ENCODE peak calls at places on chromosomes 1 and 21, in eight cellular contexts. Q is T-helper 1 cell; N is M059J; Z is nephron progenitor cell; E is stimulated activated CD8-positive, alpha-beta memory T cell treated with anti-CD3 and anti-CD28 coated beads, Interleukin-15, amount 100 ng/mL, for 24 hours; S is CD4-positive, alpha-beta T cell; K is HEK293T; R is astrocyte. B is an unnamed sample.
A peak's percentile ranks its signal among the peaks of the same experiment; 100 is the strongest.

GRCh38 chr1:66365628-66366027 is 168.3 kb upstream of the SGIP1 start:
- DNase-seq in Z (no peak), E (no peak), N (no peak), R (peak; percentile 60), Q (no peak), S (no peak), K (no peak), B (no peak)

GRCh38 chr1:19975423-19976193 is 3.8 kb downstream of the PLA2G2A start:
- DNase-seq in Q (no peak), K (no peak), N (no peak), S (no peak), E (no peak), Z (no peak), R (no peak), B (no peak)

GRCh38 chr1:24331961-24332673 is 13.0 kb downstream of the GRHL3 start:
- DNase-seq in Z (no peak), K (no peak), Q (no peak), E (no peak), S (no peak), N (no peak), R (no peak), B (no peak)

GRCh38 chr1:160129046-160129445 is 13.5 kb downstream of the ATP1A2 start:
- DNase-seq in Z (no peak), S (no peak), R (peak; percentile 15), E (no peak), K (no peak), Q (no peak), N (peak; percentile 51), B (no peak)

GRCh38 chr21:31654340-31654739 is 5.2 kb upstream of the SOD1 start:
- DNase-seq in R (no peak), Q (no peak), S (no peak), E (no peak), N (no peak), K (no peak), Z (no peak), B (no peak)

GRCh38 chr1:25174730-25175612 is 57.3 kb downstream of the SYF2 start:
- DNase-seq in Z (no peak), S (no peak), K (peak; percentile 2), R (no peak), N (no peak), Q (no peak), E (no peak), B (no peak)

GRCh38 chr1:75616436-75617433 is 5.8 kb upstream of the SLC44A5 start:
- DNase-seq in E (no peak), R (peak; percentile 38), S (no peak), Q (no peak), K (peak; percentile 48), Z (peak; percentile 62), N (peak; percentile 18), B (no peak)

GRCh38 chr1:35454616-35455015 is 102.6 kb downstream of the KIAA0319L start:
- DNase-seq in Z (no peak), K (no peak), E (no peak), R (peak; percentile 49), Q (no peak), N (peak; percentile 9), S (no peak), B (no peak)

GRCh38 chr1:23084880-23085279 is 65.6 kb downstream of the KDM1A start:
- DNase-seq in K (no peak), N (no peak), E (no peak), Z (no peak), R (no peak), Q (no peak), S (no peak), B (no peak)

GRCh38 chr1:87331319-87332269 is 2.9 kb downstream of the LMO4 start:
- DNase-seq in Z (peak; percentile 91), Q (peak; percentile 61), N (peak; percentile 75), E (no peak), K (peak; percentile 60), R (peak; percentile 63), S (peak; percentile 54), B (peak; percentile 38)

GRCh38 chr1:63064135-63064534 is 258.2 kb upstream of the FOXD3 start:
- DNase-seq in Q (no peak), R (no peak), K (no peak), N (no peak), E (no peak), S (no peak), Z (no peak), B (no peak)

GRCh38 chr21:44503901-44504399 is 36.0 kb downstream of the KRTAP10-1 start:
- DNase-seq in N (no peak), R (no peak), K (no peak), E (no peak), Q (no peak), S (no peak), Z (no peak), B (no peak)

GRCh38 chr1:204001166-204001901 is 71.6 kb upstream of the SOX13 start:
- DNase-seq in N (peak; percentile 44), Q (no peak), S (no peak), R (no peak), K (no peak), Z (no peak), E (no peak), B (no peak)

GRCh38 chr21:17925900-17926299 is 106.7 kb upstream of the C21orf91 start:
- DNase-seq in N (peak; percentile 28), K (no peak), R (no peak), E (no peak), Z (peak; percentile 12), S (no peak), Q (no peak), B (no peak)

GRCh38 chr21:32834825-32835224 is 63.3 kb upstream of the PAXBP1 start:
- DNase-seq in K (no peak), Q (no peak), N (no peak), E (no peak), R (no peak), S (no peak), Z (no peak), B (no peak)

GRCh38 chr1:181206513-181206912 is 118.0 kb downstream of the IER5 start:
- DNase-seq in Q (no peak), R (no peak), Z (no peak), E (no peak), S (no peak), K (no peak), N (no peak), B (no peak)

GRCh38 chr1:47209725-47210330 is 20.0 kb upstream of the PDZK1IP1 start:
- DNase-seq in E (no peak), S (no peak), N (peak; percentile 35), Q (no peak), Z (no peak), K (no peak), R (no peak), B (no peak)

GRCh38 chr1:116228501-116228900 is 117.3 kb downstream of the MAB21L3 start:
- DNase-seq in S (no peak), R (no peak), E (no peak), K (no peak), Q (no peak), Z (no peak), N (no peak), B (no peak)

GRCh38 chr1:63799810-63800209 is 26.0 kb downstream of the ROR1 start:
- DNase-seq in S (no peak), R (peak; percentile 25), K (no peak), Q (no peak), Z (no peak), E (no peak), N (peak; percentile 39), B (no peak)

GRCh38 chr1:63593303-63593886 is at the start of gene PGM1:
- DNase-seq in Z (peak; percentile 85), R (peak; percentile 66), N (peak; percentile 81), K (peak; percentile 85), S (peak; percentile 74), Q (peak; percentile 60), E (peak; percentile 48), B (peak; percentile 35)

GRCh38 chr1:77716065-77716464 is 33.6 kb upstream of the ZZZ3 start:
- DNase-seq in E (no peak), Q (no peak), S (no peak), Z (no peak), K (no peak), R (no peak), N (no peak), B (no peak)

GRCh38 chr21:16570856-16571255 is 841.1 kb downstream of the USP25 start:
- DNase-seq in Q (no peak), Z (no peak), E (no peak), N (peak; percentile 46), K (no peak), R (peak; percentile 59), S (no peak), B (no peak)

GRCh38 chr1:155001688-155002474 is 721 bp upstream of the ZBTB7B start:
- DNase-seq in N (peak; percentile 99), E (peak; percentile 91), Z (peak; percentile 100), K (peak; percentile 99), R (peak; percentile 96), Q (peak; percentile 97), S (peak; percentile 98), B (peak; percentile 97)

GRCh38 chr1:66176828-66177227 is 357.1 kb upstream of the SGIP1 start:
- DNase-seq in Q (no peak), K (no peak), Z (no peak), E (no peak), S (no peak), N (no peak), R (no peak), B (no peak)

GRCh38 chr1:203860396-203860951 is 925 bp upstream of the SNRPE start:
- DNase-seq in Z (no peak), K (peak; percentile 19), R (peak; percentile 60), Q (no peak), S (no peak), E (no peak), N (peak; percentile 92), B (no peak)

GRCh38 chr1:35850051-35850450 is 33.0 kb upstream of the AGO1 start:
- DNase-seq in Z (no peak), K (no peak), E (no peak), N (peak; percentile 5), S (no peak), Q (no peak), R (peak; percentile 13), B (no peak)

GRCh38 chr1:9651565-9652378 is at the start of gene PIK3CD:
- DNase-seq in S (peak; percentile 46), Q (no peak), Z (peak; percentile 75), K (peak; percentile 62), E (no peak), N (peak; percentile 29), R (peak; percentile 44), B (no peak)

GRCh38 chr1:241550318-241550717 is 18.1 kb downstream of the KMO start:
- DNase-seq in N (no peak), Z (no peak), K (no peak), S (no peak), R (no peak), E (no peak), Q (no peak), B (no peak)

GRCh38 chr1:1013105-1013921 is at the start of gene ISG15:
- DNase-seq in E (peak; percentile 62), K (peak; percentile 55), S (peak; percentile 89), N (peak; percentile 97), R (peak; percentile 75), Q (peak; percentile 81), Z (peak; percentile 71), B (peak; percentile 58)

GRCh38 chr21:42381347-42381984 is 14.4 kb downstream of the TMPRSS3 start:
- DNase-seq in R (peak; percentile 6), Z (no peak), N (peak; percentile 64), E (no peak), S (peak; percentile 31), Q (no peak), K (peak; percentile 41), B (no peak)

GRCh38 chr1:29459551-29459945 is 223.2 kb downstream of the PTPRU start:
- DNase-seq in Q (no peak), R (no peak), K (no peak), Z (no peak), S (no peak), E (no peak), N (no peak), B (no peak)

GRCh38 chr1:62437273-62437945 is 560 bp downstream of the USP1 start:
- DNase-seq in Q (peak; percentile 26), N (peak; percentile 36), S (peak; percentile 31), Z (no peak), E (no peak), K (peak; percentile 27), R (no peak), B (no peak)

GRCh38 chr1:54297596-54298283 is 97.8 kb downstream of the MRPL37 start:
- DNase-seq in Q (no peak), K (no peak), R (no peak), E (no peak), Z (no peak), N (no peak), S (no peak), B (no peak)

B was measured in omental fat pad.